ENCODE peak calls at places on chromosomes 4 and X, in six cellular contexts. F is NCI-H1092, R is AG09309, O is heart left ventricle, K is T-helper 2 cell, Q is GM03348. J is an unnamed sample.

GRCh38 chrX:56289449-56289848 is 57.3 kb downstream of the KLF8 start:
- DNase-seq in O (no peak), K (no peak), R (no peak), F (no peak), Q (no peak), J (no peak)

GRCh38 chr4:35800669-35801068 is 443.6 kb downstream of the ARAP2 start:
- DNase-seq in F (no peak), R (no peak), O (no peak), Q (no peak), K (no peak), J (no peak)

GRCh38 chrX:82961129-82961528 is 547.0 kb upstream of the POU3F4 start:
- DNase-seq in K (no peak), O (no peak), Q (no peak), F (no peak), R (no peak), J (no peak)

GRCh38 chr4:52019941-52020657 is at the start of gene LRRC66:
- DNase-seq in R (no peak), F (no peak), Q (peak), O (no peak), K (no peak), J (no peak)

GRCh38 chrX:940691-941090 is 271.8 kb downstream of the CRLF2 start:
- DNase-seq in Q (no peak), F (no peak), R (no peak), K (no peak), O (no peak), J (no peak)

GRCh38 chr4:139454646-139455045 is 725 bp downstream of the RAB33B start:
- DNase-seq in Q (no peak), F (no peak), R (no peak), K (no peak), O (no peak), J (no peak)

GRCh38 chr4:112058433-112058832 is 86.8 kb upstream of the FAM241A start:
- DNase-seq in O (no peak), R (no peak), K (no peak), Q (peak), F (no peak), J (no peak)

GRCh38 chrX:47817421-47817820 is 19.3 kb upstream of the ZNF81 start:
- DNase-seq in Q (no peak), O (no peak), K (no peak), F (no peak), R (no peak), J (no peak)

GRCh38 chr4:187668683-187669082 is 326.9 kb upstream of the ZFP42 start:
- DNase-seq in F (no peak), K (no peak), R (peak), Q (peak), O (no peak), J (no peak)

GRCh38 chrX:17242470-17242869 is 132.5 kb upstream of the NHS start:
- DNase-seq in O (no peak), R (peak), F (peak), K (no peak), Q (peak), J (peak)

GRCh38 chr4:27088491-27088890 is 227.8 kb downstream of the STIM2 start:
- DNase-seq in K (no peak), Q (no peak), O (no peak), R (no peak), F (no peak), J (no peak)

GRCh38 chr4:73851293-73851692 is 1.8 kb upstream of the PF4V1 start:
- DNase-seq in K (no peak), F (no peak), R (no peak), Q (no peak), O (no peak), J (no peak)

GRCh38 chr4:57104706-57105560 is 5.3 kb downstream of the IGFBP7 start:
- DNase-seq in Q (no peak), K (no peak), O (no peak), F (no peak), R (no peak), J (no peak)

GRCh38 chr4:110620352-110621327 is 2.2 kb downstream of the PITX2 start:
- DNase-seq in F (no peak), K (no peak), O (no peak), Q (no peak), R (no peak), J (no peak)

J was measured in Panc1.